ENCODE peak calls at places on chromosomes 5 and 9, in nine cellular contexts. T, A, C, Z, B, J, Y, K and E are unnamed samples.

GRCh38 chr9:111622626-111623025 is 8.5 kb upstream of the DNAJC25 start:
- DNase-seq in Y (peak; percentile 67), A (peak; percentile 67), K (peak; percentile 62), Z (peak; percentile 79), C (peak; percentile 39), B (no peak), T (no peak), J (peak; percentile 28), E (peak; percentile 94)

GRCh38 chr5:153490124-153491085 is at the start of gene GRIA1:
- DNase-seq in B (no peak), Y (peak; percentile 17), J (no peak), Z (no peak), T (peak; percentile 30), K (no peak), C (no peak), A (no peak), E (no peak)

GRCh38 chr5:171306785-171307591 is 2.1 kb upstream of the TLX3 start:
- DNase-seq in A (no peak), K (no peak), B (no peak), T (no peak), J (no peak), C (no peak), Z (no peak), Y (no peak), E (no peak)

GRCh38 chr5:121962347-121962670 is 534 bp downstream of the SRFBP1 start:
- DNase-seq in J (no peak), Y (peak; percentile 32), T (no peak), C (no peak), A (no peak), B (no peak), K (no peak), Z (peak; percentile 17), E (no peak)

GRCh38 chr5:3701694-3702093 is 106.1 kb downstream of the IRX1 start:
- DNase-seq in Y (no peak), A (no peak), T (no peak), K (no peak), J (no peak), C (no peak), Z (no peak), B (no peak), E (no peak)

GRCh38 chr5:82360043-82360442 is 81.9 kb upstream of the RPS23 start:
- DNase-seq in Z (no peak), T (no peak), A (no peak), B (no peak), C (no peak), K (no peak), Y (no peak), J (no peak), E (no peak)

GRCh38 chr5:17228833-17229291 is 11.4 kb downstream of the BASP1 start:
- DNase-seq in B (no peak), A (no peak), Y (peak; percentile 78), K (no peak), J (no peak), Z (peak; percentile 96), T (no peak), C (no peak), E (peak; percentile 62)

GRCh38 chr9:86747711-86748110 is 199.6 kb downstream of the GAS1 start:
- DNase-seq in A (no peak), Z (no peak), T (no peak), Y (no peak), C (no peak), K (no peak), J (no peak), B (no peak), E (no peak)

GRCh38 chr5:76737131-76737556 is 21.2 kb downstream of the F2R start:
- DNase-seq in A (no peak), Z (no peak), Y (peak; percentile 44), B (no peak), K (no peak), T (no peak), C (no peak), J (no peak), E (no peak)

GRCh38 chr9:134025606-134026541 is 593 bp downstream of the BRD3OS start:
- DNase-seq in A (no peak), Y (peak; percentile 52), K (no peak), J (peak; percentile 40), B (peak; percentile 62), Z (peak; percentile 8), T (peak; percentile 55), C (peak; percentile 82), E (no peak)
- TF ChIP-seq CTCF in A (no peak), Y (peak; percentile 29), K (no peak), J (no peak), B (peak; percentile 22), Z (peak; percentile 27), T (peak; percentile 28), C (no peak), E (no peak)

DNA sequence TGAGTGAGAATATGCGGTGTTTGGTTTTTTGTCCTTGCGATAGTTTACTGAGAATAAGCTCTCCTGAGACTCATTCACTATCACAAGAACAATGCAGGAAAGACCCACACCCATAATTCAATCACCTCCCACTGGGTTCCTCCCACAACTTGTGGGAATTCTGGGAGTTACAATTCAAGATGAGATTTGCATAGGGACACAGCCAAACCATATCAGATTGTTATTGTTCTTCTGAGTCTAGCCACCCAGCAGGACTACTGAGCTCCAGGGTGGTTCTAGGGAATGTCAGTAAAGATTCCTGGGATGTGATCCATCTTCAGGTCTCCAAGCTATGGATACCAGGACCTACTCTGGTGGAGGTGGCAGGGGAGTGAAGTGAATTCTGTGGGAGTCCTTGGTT is 2075.1 kb upstream of the CDH9 start:
- DNase-seq in K (no peak), C (no peak), B (no peak), T (no peak), Z (no peak), A (no peak), Y (no peak), J (no peak), E (no peak)
- TF ChIP-seq CTCF in K (no peak), C (no peak), B (no peak), T (no peak), Z (no peak), A (no peak), Y (no peak), J (no peak), E (no peak)

GRCh38 chr5:172793577-172794488 is 22.8 kb upstream of the DUSP1 start:
- DNase-seq in Z (peak; percentile 36), J (no peak), A (no peak), K (no peak), Y (peak; percentile 63), C (peak; percentile 83), T (no peak), B (no peak), E (peak; percentile 59)

GRCh38 chr5:172796306-172796705 is 25.3 kb upstream of the DUSP1 start:
- DNase-seq in T (no peak), B (no peak), C (no peak), Y (no peak), Z (no peak), A (no peak), K (no peak), J (no peak), E (no peak)

GRCh38 chr5:172792693-172793570 is 21.9 kb upstream of the DUSP1 start:
- DNase-seq in T (no peak), Z (no peak), A (no peak), Y (no peak), C (no peak), J (no peak), K (no peak), B (no peak), E (no peak)

GRCh38 chr5:172797800-172798199 is 26.8 kb upstream of the DUSP1 start:
- DNase-seq in B (no peak), K (no peak), T (no peak), J (no peak), Y (no peak), Z (no peak), C (no peak), A (no peak), E (no peak)

DNA sequence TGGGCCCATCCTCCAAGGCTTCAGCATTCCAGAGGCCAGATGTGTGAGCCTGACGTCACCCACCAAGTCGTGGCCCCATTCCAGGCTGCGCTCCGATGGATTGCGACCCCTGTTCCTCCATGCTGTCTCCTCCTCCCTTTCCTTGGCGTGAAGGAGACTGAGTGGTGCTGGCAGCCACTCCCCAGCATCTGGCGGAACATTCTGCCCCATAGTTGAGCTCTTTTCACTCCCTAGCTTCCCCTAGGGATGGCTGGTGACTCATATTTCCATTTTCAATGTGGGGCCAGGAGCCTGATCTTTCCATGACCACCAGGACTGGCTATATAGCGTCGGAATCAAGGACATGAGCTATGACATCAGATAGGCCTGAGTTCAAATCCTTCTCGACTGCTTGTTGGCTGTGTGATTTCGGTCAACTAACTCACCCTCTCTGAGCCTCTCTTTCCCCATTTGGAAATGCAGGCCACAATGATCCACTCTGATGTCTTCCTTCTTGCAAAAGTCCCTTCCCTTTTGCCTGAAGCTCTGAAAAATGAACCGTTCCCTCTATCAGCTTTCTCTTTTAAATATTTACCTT is 24.5 kb upstream of the DUSP1 start:
- DNase-seq in C (no peak), A (peak; percentile 74), B (no peak), K (peak; percentile 58), T (no peak), Z (no peak), J (peak; percentile 48), Y (peak; percentile 99), E (peak; percentile 96)
- TF ChIP-seq CTCF in C (no peak), A (no peak), B (no peak), K (no peak), T (no peak), Z (no peak), J (no peak), Y (no peak), E (no peak)

GRCh38 chr5:177311361-177311722 is 356 bp downstream of the MXD3 start:
- DNase-seq in T (peak; percentile 38), J (no peak), Z (no peak), C (peak; percentile 50), Y (no peak), B (no peak), K (no peak), A (no peak), E (no peak)
- TF ChIP-seq CTCF in T (no peak), J (no peak), Z (no peak), C (no peak), Y (no peak), B (no peak), K (no peak), A (no peak), E (no peak)